ENCODE peak calls at places on chromosomes 1 and 21, in ten cellular contexts. M, X, E, V, D, C, L, B, W and A are unnamed samples. For H3K4me1 and H3K9me2, the result is how much of the 10 kb centered on the place peaks cover.

GRCh38 chr1:100461222-100461621 is 76.7 kb upstream of the GPR88 start:
- DNase-seq in X (no peak), E (no peak), C (no peak), W (no peak), V (no peak), L (no peak), B (no peak), M (no peak), D (peak), A (peak)

GRCh38 chr1:183040600-183040999 is 17.4 kb downstream of the LAMC1 start:
- DNase-seq in W (no peak), V (no peak), D (no peak), M (no peak), E (no peak), C (no peak), B (peak), L (no peak), X (no peak), A (peak)

GRCh38 chr1:91526496-91526895 is 25.8 kb downstream of the CDC7 start:
- DNase-seq in B (no peak), C (no peak), M (no peak), X (no peak), W (no peak), D (no peak), V (no peak), L (no peak), E (no peak), A (peak)

GRCh38 chr1:111369645-111370044 is 57.9 kb downstream of the OVGP1 start:
- DNase-seq in L (no peak), B (no peak), X (no peak), W (no peak), M (no peak), E (no peak), D (no peak), V (no peak), C (no peak), A (no peak)

GRCh38 chr1:3796215-3797193 is at the start of gene LRRC47:
- DNase-seq in V (peak), B (peak), X (peak), W (peak), L (peak), D (peak), E (peak), C (peak), M (peak), A (peak)

GRCh38 chr1:70034403-70034802 is 171.0 kb downstream of the LRRC40 start:
- DNase-seq in V (peak), X (peak), L (peak), W (no peak), E (peak), C (peak), B (peak), D (peak), M (no peak), A (peak)

GRCh38 chr1:229768232-229768631 is 142.2 kb downstream of the URB2 start:
- DNase-seq in B (no peak), V (no peak), W (no peak), E (no peak), C (no peak), M (no peak), X (no peak), L (no peak), D (no peak), A (no peak)

GRCh38 chr21:34630536-34631143 is 15.7 kb upstream of the RCAN1 start:
- DNase-seq in C (peak), D (peak), E (peak), L (peak), M (peak), B (peak), V (peak), X (peak), W (peak), A (peak)

DNA sequence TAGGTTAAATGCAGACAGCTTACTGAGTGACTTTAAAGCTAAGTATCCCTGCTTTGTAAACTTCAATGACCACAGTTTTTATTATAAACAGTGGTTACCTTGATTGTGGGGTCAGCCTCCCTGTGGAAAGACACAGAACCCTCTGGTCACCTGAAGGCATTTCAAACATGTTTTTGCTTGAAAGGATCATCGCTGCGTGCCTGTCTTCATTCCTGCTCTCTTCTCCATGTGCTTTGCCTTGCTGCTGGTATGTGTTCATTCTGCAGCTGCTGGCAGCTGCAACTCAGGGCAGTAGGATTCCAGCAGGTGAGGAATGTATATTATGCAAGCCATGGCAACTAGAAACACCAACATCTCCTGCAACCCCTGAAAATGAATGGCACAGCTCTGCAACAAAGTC is 81.0 kb upstream of the VAV3 start:
- DNase-seq in D (no peak), V (no peak), L (no peak), W (no peak), M (no peak), C (no peak), E (no peak), B (no peak), X (peak), A (no peak)
- H3K4me1 ChIP-seq in D (under half), V (under half), L (under half), W (under half), M (under half), C (under half), E (under half), B (under half), X (under half), A (under half)

GRCh38 chr1:161226759-161227158 is 899 bp downstream of the TOMM40L start:
- DNase-seq in D (no peak), X (no peak), E (no peak), M (no peak), L (no peak), C (no peak), B (no peak), W (peak), V (no peak), A (no peak)

GRCh38 chr1:161228032-161228431 is 2.2 kb downstream of the TOMM40L start:
- DNase-seq in V (no peak), C (no peak), B (no peak), W (no peak), L (no peak), D (no peak), E (no peak), X (no peak), M (no peak), A (no peak)

GRCh38 chr1:161225534-161226319 is at the start of gene TOMM40L:
- DNase-seq in X (peak), C (peak), B (peak), W (peak), M (peak), V (peak), D (peak), L (peak), E (peak), A (peak)

GRCh38 chr1:161226320-161226711 is 456 bp downstream of the TOMM40L start:
- DNase-seq in M (peak), D (peak), E (no peak), L (no peak), V (no peak), W (peak), X (no peak), C (peak), B (no peak), A (no peak)

DNA sequence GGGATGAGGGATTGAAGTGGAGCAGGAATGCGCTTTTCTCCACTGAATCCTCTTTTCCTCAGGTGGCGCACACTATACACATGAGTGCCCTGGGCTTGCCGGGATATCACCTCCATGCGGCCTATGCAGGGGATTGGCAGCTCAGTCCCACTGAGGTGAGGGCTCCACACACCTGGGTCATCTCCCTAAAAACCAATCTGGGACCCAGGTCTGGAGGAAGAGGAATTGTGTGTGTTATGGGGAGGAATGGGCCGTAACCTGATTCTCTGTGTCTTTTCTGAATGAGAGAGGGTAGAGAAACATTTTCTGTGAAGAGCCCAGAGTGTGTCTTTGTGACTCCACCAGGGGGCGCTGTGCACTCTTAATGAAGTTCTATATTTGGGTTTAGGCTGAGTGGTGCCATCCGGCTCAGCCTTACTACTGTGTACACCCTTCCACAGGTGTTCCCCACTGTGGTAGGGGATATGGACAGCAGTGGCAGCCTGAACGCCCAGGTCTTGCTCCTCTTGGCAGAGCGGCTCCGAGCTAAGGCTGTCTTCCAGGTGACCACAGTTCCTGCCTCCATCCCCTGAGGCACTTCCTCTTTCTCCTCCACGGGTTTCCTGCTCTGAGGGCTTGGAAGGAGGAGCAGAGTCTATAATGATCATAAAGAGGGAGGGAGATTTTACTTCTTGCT is 1.5 kb downstream of the TOMM40L start:
- DNase-seq in B (peak), W (peak), X (peak), E (peak), D (peak), C (peak), V (peak), L (peak), M (peak), A (peak)
- H3K9me2 ChIP-seq in B (under half), W (under half), X (under half), E (under half), D (under half), C (under half), V (under half), L (under half), M (under half), A (under half)

DNA sequence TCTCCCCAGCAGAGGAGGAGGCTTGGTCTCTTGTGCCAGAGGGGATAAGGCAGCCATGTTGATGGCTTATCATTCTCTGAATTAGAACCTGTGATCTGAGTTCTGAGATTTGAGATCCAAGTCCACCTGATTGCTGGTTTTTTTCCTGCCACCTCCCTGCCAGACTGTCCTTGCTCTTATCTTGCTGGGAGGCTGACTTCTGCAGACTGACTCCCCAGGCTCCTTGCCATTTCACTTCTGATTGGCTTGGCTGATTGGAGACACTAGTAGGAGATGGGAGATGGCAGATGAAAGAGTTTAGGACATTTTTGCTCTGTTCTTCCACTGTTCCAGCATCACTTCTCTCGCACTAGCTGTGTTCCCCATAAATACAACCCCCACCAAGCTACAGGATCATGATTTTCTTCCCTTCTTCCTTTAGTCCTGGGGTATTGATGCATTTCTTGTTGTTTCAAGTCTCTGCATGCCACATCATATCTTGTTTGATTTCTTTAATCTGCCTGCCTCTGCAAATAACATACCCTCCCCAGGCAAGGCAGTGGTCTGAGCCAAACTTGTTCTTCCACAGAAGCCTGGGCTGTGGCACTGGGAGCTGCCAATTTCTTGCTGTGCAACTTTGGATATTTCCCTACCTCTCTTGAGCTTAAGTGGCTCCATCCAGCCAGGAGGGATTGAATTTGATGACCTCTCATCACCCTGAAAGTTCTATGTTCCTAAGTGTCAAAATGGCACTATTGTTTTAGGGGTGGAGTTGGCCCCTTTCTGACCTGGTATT is 963 bp upstream of the CYP4B1 start:
- DNase-seq in L (no peak), W (no peak), C (no peak), D (no peak), M (no peak), E (no peak), X (peak), V (no peak), B (no peak), A (no peak)
- H3K4me1 ChIP-seq in L (under half), W (under half), C (under half), D (under half), M (under half), E (under half), X (under half), V (under half), B (under half), A (under half)

GRCh38 chr1:169882039-169882511 is 11.6 kb downstream of the SCYL3 start:
- DNase-seq in C (no peak), D (no peak), M (no peak), E (no peak), X (no peak), W (no peak), B (no peak), V (no peak), L (no peak), A (no peak)
- H3K9me2 ChIP-seq in C (under half), D (under half), M (under half), E (under half), X (under half), W (under half), B (under half), V (under half), L (under half), A (under half)

GRCh38 chr21:42306366-42307035 is 8.7 kb downstream of the TFF3 start:
- DNase-seq in L (no peak), B (no peak), E (no peak), W (no peak), X (no peak), M (no peak), C (no peak), V (no peak), D (no peak), A (no peak)

GRCh38 chr21:42304556-42305454 is 10.4 kb downstream of the TFF3 start:
- DNase-seq in L (no peak), C (no peak), W (no peak), D (no peak), B (no peak), M (no peak), V (no peak), E (no peak), X (no peak), A (no peak)

GRCh38 chr21:42307106-42307505 is 8.1 kb downstream of the TFF3 start:
- DNase-seq in B (no peak), L (no peak), X (no peak), W (no peak), E (no peak), C (no peak), M (no peak), V (no peak), D (no peak), A (no peak)

GRCh38 chr21:42303443-42303842 is 11.8 kb downstream of the TFF3 start:
- DNase-seq in V (no peak), W (no peak), B (no peak), L (no peak), C (no peak), X (no peak), D (no peak), E (no peak), M (no peak), A (no peak)

DNA sequence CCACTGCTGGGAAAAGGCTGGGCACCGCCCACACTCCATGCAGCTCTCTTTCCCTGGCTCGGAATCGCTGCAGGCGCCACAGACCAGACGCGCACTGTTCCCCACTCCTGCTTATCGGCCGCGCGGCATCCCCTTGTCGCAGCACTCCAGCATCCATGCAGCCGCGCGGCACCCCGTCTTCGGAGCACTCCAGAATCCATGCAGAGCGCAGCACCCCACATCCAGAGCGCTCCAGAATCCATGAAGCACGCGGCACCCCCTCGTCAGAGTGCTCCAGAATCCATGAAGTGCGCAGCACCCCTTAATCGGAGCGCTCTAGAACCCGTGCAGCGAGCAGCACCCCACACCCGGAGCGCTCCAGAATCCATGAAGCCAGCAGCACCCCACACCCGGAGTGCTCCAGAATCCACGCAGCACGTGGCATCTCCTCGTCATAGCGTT is 9.5 kb downstream of the TFF3 start:
- DNase-seq in V (no peak), E (no peak), X (no peak), D (no peak), B (no peak), W (no peak), L (no peak), M (no peak), C (no peak), A (no peak)
- H3K4me1 ChIP-seq in V (under half), E (under half), X (under half), D (under half), B (under half), W (under half), L (under half), M (under half), C (under half), A (under half)

GRCh38 chr1:158008630-158009029 is 15.2 kb downstream of the KIRREL1 start:
- DNase-seq in E (no peak), V (no peak), D (no peak), W (no peak), C (peak), M (no peak), L (no peak), B (no peak), X (no peak), A (peak)

GRCh38 chr1:158003409-158003805 is 10.0 kb downstream of the KIRREL1 start:
- DNase-seq in X (no peak), W (no peak), B (no peak), V (no peak), C (no peak), L (no peak), E (no peak), M (no peak), D (no peak), A (peak)

GRCh38 chr1:158005249-158005648 is 11.8 kb downstream of the KIRREL1 start:
- DNase-seq in L (no peak), D (no peak), W (no peak), M (no peak), C (no peak), E (no peak), V (no peak), X (no peak), B (no peak), A (no peak)

GRCh38 chr1:158007949-158008386 is 14.5 kb downstream of the KIRREL1 start:
- DNase-seq in B (no peak), M (no peak), X (no peak), L (no peak), C (no peak), D (no peak), E (no peak), V (no peak), W (no peak), A (no peak)

DNA sequence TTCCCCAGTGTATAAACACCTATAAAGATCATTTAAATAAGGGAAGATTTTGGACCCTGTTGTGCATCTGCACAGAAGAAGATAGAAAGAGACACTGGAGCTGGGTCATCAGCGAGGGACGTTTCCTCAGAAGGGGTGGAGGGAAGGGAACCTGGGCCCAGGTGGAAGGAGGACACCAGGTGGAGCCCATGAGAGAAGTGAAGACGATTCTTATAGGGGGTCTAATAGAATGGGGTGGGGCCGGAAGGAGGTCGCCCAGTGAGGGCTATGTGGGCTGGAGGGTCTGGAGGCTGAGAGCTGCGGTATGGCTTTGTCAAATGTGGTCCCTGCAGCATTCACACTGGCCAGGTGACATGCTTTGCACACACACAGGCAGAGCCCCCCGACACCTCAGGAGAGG is 13.7 kb downstream of the KIRREL1 start:
- DNase-seq in L (no peak), E (no peak), B (no peak), W (no peak), C (no peak), V (no peak), D (peak), X (no peak), M (no peak), A (no peak)
- H3K9me2 ChIP-seq in L (under half), E (under half), B (under half), W (under half), C (under half), V (under half), D (under half), X (under half), M (under half), A (under half)

GRCh38 chr1:202562443-202563060 is 147.7 kb downstream of the SYT2 start:
- DNase-seq in X (no peak), V (no peak), W (no peak), D (no peak), C (no peak), E (no peak), L (no peak), B (no peak), M (no peak), A (peak)

GRCh38 chr1:202564958-202565497 is 145.2 kb downstream of the SYT2 start:
- DNase-seq in W (no peak), D (no peak), X (no peak), B (peak), V (no peak), M (peak), L (no peak), C (no peak), E (no peak), A (no peak)

GRCh38 chr1:202561726-202562442 is 148.4 kb downstream of the SYT2 start:
- DNase-seq in V (no peak), W (no peak), C (no peak), B (no peak), M (peak), E (no peak), D (peak), X (no peak), L (no peak), A (peak)

GRCh38 chr1:202565890-202566289 is 144.4 kb downstream of the SYT2 start:
- DNase-seq in V (peak), C (no peak), B (no peak), X (no peak), W (no peak), D (no peak), M (peak), L (no peak), E (no peak), A (no peak)

DNA sequence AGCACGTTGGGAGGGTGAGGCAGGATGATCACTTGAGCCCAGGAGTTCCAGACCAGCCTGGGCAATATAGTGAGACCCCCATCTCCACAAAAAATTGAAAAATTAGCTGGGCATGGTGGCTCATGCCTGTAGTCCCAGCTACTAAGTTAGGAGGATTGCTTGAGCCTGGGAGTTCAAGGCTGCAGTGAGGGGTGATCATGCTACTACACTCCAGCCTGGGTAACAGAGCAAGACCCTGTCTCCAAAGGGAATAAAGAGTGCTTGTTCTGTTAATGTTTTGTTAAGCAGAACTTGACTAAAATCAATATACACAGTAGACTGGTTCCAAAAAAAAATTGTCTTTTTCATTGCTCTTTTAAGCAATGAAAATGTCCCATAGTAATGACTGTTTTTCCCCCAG is 146.4 kb downstream of the SYT2 start:
- DNase-seq in V (no peak), X (no peak), W (no peak), M (no peak), E (no peak), L (no peak), D (no peak), B (no peak), C (no peak), A (no peak)
- H3K4me1 ChIP-seq in V (under half), X (under half), W (under half), M (half or more), E (under half), L (under half), D (under half), B (under half), C (under half), A (under half)

GRCh38 chr1:181142096-181143043 is 53.9 kb downstream of the IER5 start:
- DNase-seq in X (peak), D (peak), M (peak), L (peak), W (peak), C (peak), E (peak), B (peak), V (peak), A (peak)
- H3K9me2 ChIP-seq in X (under half), D (under half), M (under half), L (under half), W (under half), C (under half), E (under half), B (under half), V (under half), A (under half)